ENCODE peak calls at places on chromosomes 13 and 19, in eight cellular contexts. Y is colonic mucosa; S is Panc1; U is CD8-positive, alpha-beta T cell; Q is effector memory CD4-positive, alpha-beta T cell; Z is testis; E is K562; X is naive thymus-derived CD4-positive, alpha-beta T cell. A is an unnamed sample.

GRCh38 chr13:108974686-108975085 is 345.3 kb downstream of the MYO16 start:
- DNase-seq in E (no peak), Z (no peak), S (no peak), Q (no peak), Y (no peak), X (no peak), U (no peak), A (no peak)

GRCh38 chr13:90118467-90119071 is 1228.9 kb upstream of the MIR17HG start:
- DNase-seq in Z (no peak), E (no peak), S (no peak), Y (no peak), Q (no peak), U (no peak), X (no peak), A (no peak)

GRCh38 chr19:7287716-7288115 is 6.5 kb downstream of the INSR start:
- DNase-seq in U (no peak), S (no peak), X (no peak), Q (no peak), E (no peak), Z (no peak), Y (no peak), A (no peak)

GRCh38 chr19:54478677-54479266 is 5.7 kb upstream of the CDC42EP5 start:
- DNase-seq in Q (no peak), Y (no peak), U (no peak), X (no peak), Z (no peak), E (peak; percentile 44), S (no peak), A (peak; percentile 17)

GRCh38 chr13:24050796-24051715 is 109.5 kb upstream of the SPATA13 start:
- DNase-seq in U (no peak), Z (no peak), Q (no peak), Y (no peak), X (no peak), S (no peak), E (no peak), A (peak; percentile 32)

GRCh38 chr19:34309368-34310138 is 55.2 kb downstream of the GARRE1 start:
- DNase-seq in U (no peak), Y (no peak), S (no peak), Q (no peak), X (no peak), Z (no peak), E (no peak), A (no peak)

GRCh38 chr19:34474233-34474989 is 7.1 kb upstream of the WTIP start:
- DNase-seq in Y (no peak), Q (no peak), E (no peak), U (no peak), X (no peak), S (no peak), Z (no peak), A (no peak)

GRCh38 chr19:34232566-34233481 is 21.5 kb upstream of the GARRE1 start:
- DNase-seq in S (peak; percentile 93), Y (no peak), U (no peak), X (no peak), Z (peak; percentile 63), Q (no peak), E (no peak), A (peak; percentile 96)

GRCh38 chr19:47026156-47026555 is 6.5 kb downstream of the NPAS1 start:
- DNase-seq in Y (no peak), U (no peak), Q (no peak), X (no peak), Z (no peak), E (no peak), S (no peak), A (no peak)

GRCh38 chr19:33300016-33300981 is 2.0 kb downstream of the CEBPA start:
- DNase-seq in E (no peak), X (no peak), U (no peak), Q (no peak), S (no peak), Y (no peak), Z (no peak), A (no peak)

GRCh38 chr19:32910874-32911273 is 41.3 kb upstream of the SLC7A9 start:
- DNase-seq in U (no peak), E (no peak), Z (no peak), X (no peak), Y (no peak), Q (no peak), S (no peak), A (no peak)

GRCh38 chr13:66689628-66690027 is 540.5 kb downstream of the PCDH9 start:
- DNase-seq in Z (peak; percentile 24), Y (no peak), Q (no peak), U (no peak), E (no peak), S (no peak), X (no peak), A (no peak)

GRCh38 chr19:28710278-28710677 is 502.7 kb downstream of the UQCRFS1 start:
- DNase-seq in E (peak; percentile 45), X (peak; percentile 38), Y (no peak), Z (no peak), U (no peak), S (peak; percentile 72), Q (no peak), A (peak; percentile 52)

GRCh38 chr13:99617474-99618255 is 116.4 kb downstream of the TM9SF2 start:
- DNase-seq in Z (peak; percentile 74), X (peak; percentile 19), S (peak; percentile 18), U (no peak), E (peak; percentile 26), Y (peak; percentile 50), Q (no peak), A (no peak)

GRCh38 chr13:91313103-91313502 is 34.4 kb upstream of the MIR17HG start:
- DNase-seq in X (peak; percentile 37), Q (no peak), E (no peak), Z (peak; percentile 49), U (no peak), Y (no peak), S (no peak), A (peak; percentile 1)

GRCh38 chr13:97257800-97258799 is 36.0 kb downstream of the MBNL2 start:
- DNase-seq in U (no peak), Y (no peak), X (no peak), E (peak; percentile 65), S (no peak), Z (no peak), Q (peak; percentile 17), A (peak; percentile 79)

GRCh38 chr19:41264581-41265375 is 606 bp downstream of the HNRNPUL1 start:
- DNase-seq in X (peak; percentile 51), E (peak; percentile 74), Q (peak; percentile 17), S (no peak), Z (peak; percentile 75), U (peak; percentile 38), Y (peak; percentile 51), A (peak; percentile 42)

GRCh38 chr19:13906525-13906904 is 514 bp downstream of the CC2D1A start:
- DNase-seq in X (no peak), Y (peak; percentile 87), S (no peak), Q (peak; percentile 17), U (peak; percentile 23), Z (peak; percentile 27), E (no peak), A (peak; percentile 35)

GRCh38 chr19:16896098-16896912 is 7.5 kb downstream of the F2RL3 start:
- DNase-seq in E (peak; percentile 83), U (no peak), Y (peak; percentile 27), X (no peak), Z (peak; percentile 57), S (no peak), Q (no peak), A (no peak)

GRCh38 chr19:11089254-11090013 is at the start of gene LDLR:
- DNase-seq in Y (peak; percentile 94), Q (peak; percentile 66), U (peak; percentile 52), E (peak; percentile 76), Z (peak; percentile 79), S (peak; percentile 84), X (peak; percentile 80), A (peak; percentile 95)
- H3K4me1 ChIP-seq in Y (peaks cover 9% of the 10 kb centered on the region), Q (peaks cover 40% of the 10 kb centered on the region), U (peaks cover 41% of the 10 kb centered on the region), E (peaks cover 57% of the 10 kb centered on the region), Z (peaks cover 40% of the 10 kb centered on the region), S (peaks cover 36% of the 10 kb centered on the region), X (peaks cover 16% of the 10 kb centered on the region), A (peaks cover 33% of the 10 kb centered on the region)

DNA sequence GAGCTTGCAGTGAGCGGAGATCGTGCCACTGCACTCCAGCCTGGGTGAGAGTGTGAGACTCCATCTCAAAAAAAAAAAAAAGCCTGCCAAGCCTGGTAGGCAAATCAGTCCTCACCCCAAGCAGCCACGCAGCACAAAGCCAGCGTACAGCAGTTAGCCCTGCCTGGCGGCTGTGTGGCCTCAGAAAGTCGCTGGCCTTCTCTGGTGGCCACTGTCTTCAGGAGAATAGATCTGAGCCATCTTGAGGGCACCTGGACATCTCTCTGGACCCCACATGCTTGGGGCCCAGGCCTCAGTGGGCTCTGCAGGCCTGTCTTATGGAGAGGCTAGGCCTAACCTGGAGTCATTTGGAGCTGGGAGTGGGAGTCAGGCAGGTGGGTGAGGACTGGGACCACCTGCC is 23.0 kb downstream of the PIAS4 start:
- DNase-seq in X (no peak), Z (no peak), E (no peak), S (no peak), U (no peak), Q (no peak), Y (no peak), A (no peak)
- H3K36me3 ChIP-seq in X (no peaks in the 10 kb centered on the region), Z (no peaks in the 10 kb centered on the region), E (peaks cover 53% of the 10 kb centered on the region), S (no peaks in the 10 kb centered on the region), U (peaks cover 3% of the 10 kb centered on the region), Q (peaks cover 44% of the 10 kb centered on the region), Y (no peaks in the 10 kb centered on the region), A (no peaks in the 10 kb centered on the region)

GRCh38 chr19:30361107-30361447 is 11.1 kb upstream of the ZNF536 start:
- DNase-seq in S (no peak), X (no peak), E (no peak), Y (no peak), U (no peak), Z (no peak), Q (no peak), A (no peak)
- H3K4me1 ChIP-seq in S (no peaks in the 10 kb centered on the region), X (no peaks in the 10 kb centered on the region), E (no peaks in the 10 kb centered on the region), Y (no peaks in the 10 kb centered on the region), U (no peaks in the 10 kb centered on the region), Z (no peaks in the 10 kb centered on the region), Q (no peaks in the 10 kb centered on the region), A (no peaks in the 10 kb centered on the region)

GRCh38 chr19:10110972-10111317 is 548 bp upstream of the P2RY11 start:
- DNase-seq in S (no peak), X (no peak), E (no peak), Y (no peak), Q (no peak), U (no peak), Z (no peak), A (no peak)

GRCh38 chr19:10112037-10112751 is 701 bp downstream of the P2RY11 start:
- DNase-seq in E (peak; percentile 13), Y (no peak), X (no peak), Q (peak; percentile 64), S (no peak), U (no peak), Z (no peak), A (no peak)

GRCh38 chr19:10112895-10113591 is 1.6 kb downstream of the P2RY11 start:
- DNase-seq in S (no peak), Q (peak; percentile 55), Z (peak; percentile 41), E (peak; percentile 56), X (peak; percentile 50), U (no peak), Y (peak; percentile 69), A (no peak)

GRCh38 chr19:10110076-10110971 is 1.2 kb upstream of the P2RY11 start:
- DNase-seq in U (no peak), S (no peak), Z (no peak), Q (no peak), Y (no peak), X (no peak), E (peak; percentile 7), A (no peak)

DNA sequence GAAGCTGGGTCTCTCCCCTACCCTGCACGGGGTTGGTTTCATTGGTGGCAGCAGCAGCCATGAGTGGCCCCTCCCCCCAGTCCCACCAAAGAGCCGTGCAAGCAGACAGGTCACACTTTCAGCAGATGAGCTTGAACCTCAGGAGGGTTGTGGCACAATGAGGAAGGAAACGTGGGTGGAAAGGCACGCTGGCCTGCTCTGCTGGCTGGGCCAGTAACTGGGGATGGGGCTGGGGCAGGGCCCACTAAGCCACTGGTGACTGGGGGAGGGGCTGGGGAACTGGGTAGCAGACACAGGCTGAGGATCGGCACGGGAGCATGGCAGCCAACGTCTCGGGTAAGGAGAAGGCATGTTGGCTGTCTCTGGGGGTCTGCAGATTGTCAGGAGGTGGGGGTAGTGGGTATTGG is at the start of gene P2RY11:
- DNase-seq in Y (no peak), S (no peak), Q (peak; percentile 44), X (no peak), E (peak; percentile 11), Z (no peak), U (no peak), A (no peak)
- H3K36me3 ChIP-seq in Y (peaks cover 26% of the 10 kb centered on the region), S (peaks cover 14% of the 10 kb centered on the region), Q (peaks cover 67% of the 10 kb centered on the region), X (peaks cover 30% of the 10 kb centered on the region), E (peaks cover 69% of the 10 kb centered on the region), Z (no peaks in the 10 kb centered on the region), U (peaks cover 57% of the 10 kb centered on the region), A (peaks cover 20% of the 10 kb centered on the region)